ENCODE peak calls at places on chromosome 1, in seven cellular contexts. G, A, L, S, K, B and J are unnamed samples.
A peak's percentile ranks its signal among the peaks of the same experiment; 100 is the strongest.

GRCh38 chr1:55635856-55636255 is 420.7 kb upstream of the USP24 start:
- DNase-seq in G (no peak), A (peak; percentile 81), L (no peak), S (no peak), K (no peak), B (no peak), J (no peak)

GRCh38 chr1:33269621-33270020 is 13.3 kb downstream of the ZNF362 start:
- DNase-seq in G (no peak), A (no peak), L (no peak), S (no peak), K (no peak), B (no peak), J (no peak)

GRCh38 chr1:145983206-145983675 is 13.1 kb downstream of the TXNIP start:
- DNase-seq in G (no peak), A (no peak), L (no peak), S (no peak), K (no peak), B (no peak), J (no peak)

GRCh38 chr1:47705517-47706130 is 267.8 kb downstream of the FOXD2 start:
- DNase-seq in G (no peak), A (no peak), L (no peak), S (no peak), K (no peak), B (no peak), J (no peak)

GRCh38 chr1:27872802-27873665 is 690 bp downstream of the THEMIS2 start:
- DNase-seq in G (no peak), A (peak; percentile 56), L (no peak), S (no peak), K (peak; percentile 55), B (no peak), J (no peak)

GRCh38 chr1:96887501-96887900 is 165.9 kb downstream of the PTBP2 start:
- DNase-seq in G (no peak), A (no peak), L (no peak), S (no peak), K (no peak), B (no peak), J (no peak)

GRCh38 chr1:70220517-70221240 is 501 bp upstream of the SRSF11 start:
- DNase-seq in G (no peak), A (no peak), L (no peak), S (no peak), K (no peak), B (no peak), J (no peak)

GRCh38 chr1:169031566-169032224 is 74.8 kb upstream of the ATP1B1 start:
- DNase-seq in G (no peak), A (no peak), L (no peak), S (no peak), K (peak; percentile 16), B (no peak), J (peak; percentile 72)

GRCh38 chr1:48966583-48966982 is 189.9 kb upstream of the BEND5 start:
- DNase-seq in G (no peak), A (no peak), L (no peak), S (no peak), K (no peak), B (no peak), J (no peak)

GRCh38 chr1:96509351-96509750 is 212.2 kb upstream of the PTBP2 start:
- DNase-seq in G (no peak), A (no peak), L (no peak), S (no peak), K (no peak), B (no peak), J (no peak)

GRCh38 chr1:90335566-90335965 is 340.7 kb downstream of the ZNF326 start:
- DNase-seq in G (no peak), A (no peak), L (no peak), S (no peak), K (no peak), B (no peak), J (no peak)

GRCh38 chr1:113390871-113391642 is 742 bp downstream of the MAGI3 start:
- DNase-seq in G (peak; percentile 48), A (peak; percentile 57), L (no peak), S (peak; percentile 27), K (peak; percentile 40), B (no peak), J (peak; percentile 60)

GRCh38 chr1:190615818-190616217 is 138.2 kb upstream of the BRINP3 start:
- DNase-seq in G (no peak), A (no peak), L (no peak), S (no peak), K (no peak), B (no peak), J (no peak)

GRCh38 chr1:245516178-245516829 is 361.5 kb downstream of the KIF26B start:
- DNase-seq in G (no peak), A (no peak), L (no peak), S (no peak), K (no peak), B (no peak), J (no peak)

GRCh38 chr1:241608379-241609033 is 31.7 kb downstream of the CHML start:
- DNase-seq in G (no peak), A (no peak), L (peak; percentile 94), S (no peak), K (no peak), B (no peak), J (no peak)

GRCh38 chr1:9151326-9151860 is 22.5 kb upstream of the GPR157 start:
- DNase-seq in G (peak; percentile 54), A (no peak), L (no peak), S (no peak), K (no peak), B (no peak), J (no peak)

GRCh38 chr1:5597991-5598823 is 394.0 kb downstream of the NPHP4 start:
- DNase-seq in G (peak; percentile 28), A (no peak), L (no peak), S (no peak), K (peak; percentile 47), B (no peak), J (peak; percentile 83)

GRCh38 chr1:83897516-83897915 is 101.4 kb downstream of the TTLL7 start:
- DNase-seq in G (no peak), A (no peak), L (no peak), S (no peak), K (no peak), B (no peak), J (no peak)

GRCh38 chr1:154703207-154703606 is 95.2 kb upstream of the ADAR start:
- DNase-seq in G (no peak), A (no peak), L (no peak), S (no peak), K (no peak), B (no peak), J (no peak)

GRCh38 chr1:202586018-202586821 is 124.0 kb downstream of the SYT2 start:
- DNase-seq in G (no peak), A (peak; percentile 47), L (no peak), S (no peak), K (peak; percentile 44), B (no peak), J (no peak)

GRCh38 chr1:234134878-234135277 is 230.4 kb downstream of the SLC35F3 start:
- DNase-seq in G (no peak), A (no peak), L (peak; percentile 55), S (no peak), K (no peak), B (no peak), J (no peak)

GRCh38 chr1:112172294-112172882 is 182.9 kb upstream of the KCND3 start:
- DNase-seq in G (peak; percentile 42), A (peak; percentile 40), L (peak; percentile 15), S (no peak), K (no peak), B (no peak), J (peak; percentile 37)

GRCh38 chr1:93579891-93580290 is 101.7 kb downstream of the BCAR3 start:
- DNase-seq in G (no peak), A (peak; percentile 80), L (no peak), S (no peak), K (no peak), B (no peak), J (peak; percentile 47)
- H3K27me3 ChIP-seq in G (no peaks in the 10 kb centered on the region), A (no peaks in the 10 kb centered on the region), L (no peaks in the 10 kb centered on the region), S (no peaks in the 10 kb centered on the region), K (no peaks in the 10 kb centered on the region), B (no peaks in the 10 kb centered on the region), J (no peaks in the 10 kb centered on the region)

GRCh38 chr1:156645666-156646065 is 3.7 kb downstream of the BCAN start:
- DNase-seq in G (no peak), A (no peak), L (no peak), S (no peak), K (no peak), B (no peak), J (no peak)
- H3K27me3 ChIP-seq in G (peaks cover 10% of the 10 kb centered on the region), A (peaks cover 20% of the 10 kb centered on the region), L (peaks cover 99% of the 10 kb centered on the region), S (peaks cover 42% of the 10 kb centered on the region), K (peaks cover 10% of the 10 kb centered on the region), B (peaks cover 9% of the 10 kb centered on the region), J (peaks cover 20% of the 10 kb centered on the region)

DNA sequence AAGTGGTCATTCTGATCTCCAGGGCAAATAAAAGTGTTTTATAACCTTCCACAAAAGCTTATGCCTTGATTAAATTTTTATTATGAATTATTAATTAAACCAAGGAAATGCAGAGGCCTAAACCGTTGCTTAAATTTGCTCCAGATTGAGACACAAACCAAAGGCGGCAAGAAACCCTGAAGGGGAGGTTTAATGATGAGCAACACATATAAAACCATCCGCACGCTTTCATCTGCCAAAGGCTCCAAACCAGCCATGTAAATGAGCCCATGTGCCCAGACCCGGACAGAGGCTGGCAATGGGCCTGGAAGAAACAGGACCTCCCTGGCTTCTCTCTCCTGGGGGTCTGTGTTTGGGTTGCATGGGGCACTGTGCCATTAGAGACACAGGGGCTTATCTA is 201.5 kb upstream of the LMO4 start:
- DNase-seq in G (no peak), A (no peak), L (no peak), S (no peak), K (no peak), B (no peak), J (no peak)
- H3K27me3 ChIP-seq in G (no peaks in the 10 kb centered on the region), A (no peaks in the 10 kb centered on the region), L (no peaks in the 10 kb centered on the region), S (no peaks in the 10 kb centered on the region), K (no peaks in the 10 kb centered on the region), B (no peaks in the 10 kb centered on the region), J (no peaks in the 10 kb centered on the region)

GRCh38 chr1:1971017-1971416 is 32.6 kb downstream of the CFAP74 start:
- DNase-seq in G (no peak), A (no peak), L (no peak), S (no peak), K (no peak), B (no peak), J (no peak)
- H3K27me3 ChIP-seq in G (no peaks in the 10 kb centered on the region), A (no peaks in the 10 kb centered on the region), L (no peaks in the 10 kb centered on the region), S (no peaks in the 10 kb centered on the region), K (no peaks in the 10 kb centered on the region), B (no peaks in the 10 kb centered on the region), J (no peaks in the 10 kb centered on the region)

GRCh38 chr1:147078606-147079399 is 93.5 kb downstream of the PRKAB2 start:
- DNase-seq in G (no peak), A (no peak), L (peak; percentile 7), S (no peak), K (no peak), B (no peak), J (no peak)

GRCh38 chr1:147077523-147077922 is 94.7 kb downstream of the PRKAB2 start:
- DNase-seq in G (no peak), A (no peak), L (no peak), S (no peak), K (peak; percentile 18), B (no peak), J (no peak)

GRCh38 chr1:147079400-147080012 is 92.8 kb downstream of the PRKAB2 start:
- DNase-seq in G (no peak), A (no peak), L (no peak), S (no peak), K (peak; percentile 35), B (no peak), J (no peak)

GRCh38 chr1:147077081-147077480 is 95.2 kb downstream of the PRKAB2 start:
- DNase-seq in G (no peak), A (no peak), L (no peak), S (no peak), K (no peak), B (no peak), J (no peak)

GRCh38 chr1:147077936-147078605 is 94.2 kb downstream of the PRKAB2 start:
- DNase-seq in G (no peak), A (no peak), L (no peak), S (no peak), K (no peak), B (no peak), J (no peak)
- H3K27me3 ChIP-seq in G (peaks cover 20% of the 10 kb centered on the region), A (peaks cover 67% of the 10 kb centered on the region), L (peaks cover 90% of the 10 kb centered on the region), S (peaks cover 50% of the 10 kb centered on the region), K (peaks cover 59% of the 10 kb centered on the region), B (peaks cover 27% of the 10 kb centered on the region), J (peaks cover 19% of the 10 kb centered on the region)